ENCODE peak calls at places on chromosomes 3 and 15, in eight cellular contexts. One of them, this sample, is unnamed.

GRCh38 chr3:188875413-188875812 is 296.4 kb upstream of the TPRG1 start:
- DNase-seq in upper lobe of left lung: no peak
- DNase-seq in OCI-LY7: no peak
- DNase-seq in HL-60: no peak
- DNase-seq in CD8-positive, alpha-beta T cell: no peak
- DNase-seq in tibial nerve: no peak
- DNase-seq in breast epithelium: no peak
- DNase-seq in cardiac muscle cell: no peak
- DNase-seq in this sample: no peak

GRCh38 chr15:44286814-44287555 is 1.5 kb upstream of the GOLM2 start:
- DNase-seq in tibial nerve: no peak
- DNase-seq in upper lobe of left lung: no peak
- DNase-seq in breast epithelium: no peak
- DNase-seq in HL-60: no peak
- DNase-seq in CD8-positive, alpha-beta T cell: no peak
- DNase-seq in OCI-LY7: peak; percentile 20
- DNase-seq in cardiac muscle cell: peak; percentile 15
- DNase-seq in this sample: no peak

GRCh38 chr3:65448120-65448519 is 590.6 kb downstream of the MAGI1 start:
- DNase-seq in HL-60: no peak
- DNase-seq in tibial nerve: no peak
- DNase-seq in CD8-positive, alpha-beta T cell: no peak
- DNase-seq in upper lobe of left lung: no peak
- DNase-seq in OCI-LY7: no peak
- DNase-seq in cardiac muscle cell: no peak
- DNase-seq in breast epithelium: no peak
- DNase-seq in this sample: no peak

GRCh38 chr3:85360742-85361387 is 402.1 kb downstream of the CADM2 start:
- DNase-seq in OCI-LY7: peak; percentile 13
- DNase-seq in tibial nerve: peak; percentile 24
- DNase-seq in CD8-positive, alpha-beta T cell: no peak
- DNase-seq in HL-60: no peak
- DNase-seq in cardiac muscle cell: peak; percentile 11
- DNase-seq in breast epithelium: no peak
- DNase-seq in upper lobe of left lung: peak; percentile 26
- DNase-seq in this sample: peak; percentile 69

GRCh38 chr3:33887478-33887877 is 89.0 kb downstream of the PDCD6IP start:
- DNase-seq in tibial nerve: no peak
- DNase-seq in cardiac muscle cell: no peak
- DNase-seq in HL-60: no peak
- DNase-seq in upper lobe of left lung: no peak
- DNase-seq in OCI-LY7: no peak
- DNase-seq in breast epithelium: no peak
- DNase-seq in CD8-positive, alpha-beta T cell: no peak
- DNase-seq in this sample: no peak

GRCh38 chr15:64503640-64504039 is 43.3 kb downstream of the ZNF609 start:
- DNase-seq in tibial nerve: no peak
- DNase-seq in cardiac muscle cell: no peak
- DNase-seq in breast epithelium: no peak
- DNase-seq in OCI-LY7: peak; percentile 14
- DNase-seq in CD8-positive, alpha-beta T cell: no peak
- DNase-seq in upper lobe of left lung: no peak
- DNase-seq in HL-60: no peak
- DNase-seq in this sample: no peak

GRCh38 chr15:32941823-32942222 is 224.0 kb downstream of the GREM1 start:
- DNase-seq in cardiac muscle cell: no peak
- DNase-seq in breast epithelium: no peak
- DNase-seq in tibial nerve: no peak
- DNase-seq in CD8-positive, alpha-beta T cell: no peak
- DNase-seq in upper lobe of left lung: no peak
- DNase-seq in HL-60: no peak
- DNase-seq in OCI-LY7: no peak
- DNase-seq in this sample: no peak

GRCh38 chr3:140863481-140864084 is 78.1 kb upstream of the SLC25A36 start:
- DNase-seq in HL-60: no peak
- DNase-seq in OCI-LY7: peak; percentile 84
- DNase-seq in CD8-positive, alpha-beta T cell: peak; percentile 0
- DNase-seq in upper lobe of left lung: peak; percentile 39
- DNase-seq in cardiac muscle cell: peak; percentile 61
- DNase-seq in tibial nerve: peak; percentile 86
- DNase-seq in breast epithelium: no peak
- DNase-seq in this sample: peak; percentile 35

GRCh38 chr15:25939122-25939521 is 76.0 kb upstream of the ATP10A start:
- DNase-seq in breast epithelium: no peak
- DNase-seq in HL-60: no peak
- DNase-seq in CD8-positive, alpha-beta T cell: no peak
- DNase-seq in OCI-LY7: peak; percentile 92
- DNase-seq in tibial nerve: no peak
- DNase-seq in cardiac muscle cell: no peak
- DNase-seq in upper lobe of left lung: no peak
- DNase-seq in this sample: no peak

GRCh38 chr3:17994167-17994566 is 251.7 kb upstream of the TBC1D5 start:
- DNase-seq in cardiac muscle cell: no peak
- DNase-seq in OCI-LY7: no peak
- DNase-seq in upper lobe of left lung: no peak
- DNase-seq in HL-60: no peak
- DNase-seq in tibial nerve: no peak
- DNase-seq in breast epithelium: no peak
- DNase-seq in CD8-positive, alpha-beta T cell: no peak
- DNase-seq in this sample: no peak

GRCh38 chr3:17995769-17996168 is 253.3 kb upstream of the TBC1D5 start:
- DNase-seq in cardiac muscle cell: no peak
- DNase-seq in OCI-LY7: no peak
- DNase-seq in CD8-positive, alpha-beta T cell: no peak
- DNase-seq in breast epithelium: no peak
- DNase-seq in HL-60: no peak
- DNase-seq in tibial nerve: no peak
- DNase-seq in upper lobe of left lung: no peak
- DNase-seq in this sample: no peak
- TF ChIP-seq CTCF in cardiac muscle cell: no peak
- TF ChIP-seq CTCF in OCI-LY7: peak; percentile 42
- TF ChIP-seq CTCF in CD8-positive, alpha-beta T cell: no peak
- TF ChIP-seq CTCF in breast epithelium: no peak
- TF ChIP-seq CTCF in HL-60: no peak
- TF ChIP-seq CTCF in tibial nerve: no peak
- TF ChIP-seq CTCF in upper lobe of left lung: no peak
- TF ChIP-seq CTCF in this sample: no peak

GRCh38 chr3:43998374-43998840 is 243.3 kb upstream of the TOPAZ1 start:
- DNase-seq in CD8-positive, alpha-beta T cell: no peak
- DNase-seq in breast epithelium: no peak
- DNase-seq in HL-60: no peak
- DNase-seq in cardiac muscle cell: no peak
- DNase-seq in OCI-LY7: peak; percentile 44
- DNase-seq in upper lobe of left lung: no peak
- DNase-seq in tibial nerve: no peak
- DNase-seq in this sample: no peak
- H3K27ac ChIP-seq in CD8-positive, alpha-beta T cell: no peak overlapping the region
- H3K27ac ChIP-seq in breast epithelium: no peak overlapping the region
- H3K27ac ChIP-seq in HL-60: no peak overlapping the region
- H3K27ac ChIP-seq in cardiac muscle cell: no peak overlapping the region
- H3K27ac ChIP-seq in OCI-LY7: peak overlapping the region; percentile 14
- H3K27ac ChIP-seq in upper lobe of left lung: no peak overlapping the region
- H3K27ac ChIP-seq in tibial nerve: peak overlapping the region; percentile 77
- H3K27ac ChIP-seq in this sample: peak overlapping the region; percentile 64

GRCh38 chr15:38518084-38518483 is 46.5 kb downstream of the RASGRP1 start:
- DNase-seq in breast epithelium: no peak
- DNase-seq in cardiac muscle cell: no peak
- DNase-seq in upper lobe of left lung: no peak
- DNase-seq in tibial nerve: no peak
- DNase-seq in OCI-LY7: no peak
- DNase-seq in HL-60: no peak
- DNase-seq in CD8-positive, alpha-beta T cell: no peak
- DNase-seq in this sample: no peak

GRCh38 chr15:38520035-38520434 is 44.6 kb downstream of the RASGRP1 start:
- DNase-seq in CD8-positive, alpha-beta T cell: no peak
- DNase-seq in HL-60: no peak
- DNase-seq in upper lobe of left lung: no peak
- DNase-seq in tibial nerve: no peak
- DNase-seq in OCI-LY7: no peak
- DNase-seq in breast epithelium: no peak
- DNase-seq in cardiac muscle cell: no peak
- DNase-seq in this sample: no peak

GRCh38 chr15:38517312-38517711 is 47.3 kb downstream of the RASGRP1 start:
- DNase-seq in upper lobe of left lung: no peak
- DNase-seq in HL-60: no peak
- DNase-seq in cardiac muscle cell: peak; percentile 16
- DNase-seq in CD8-positive, alpha-beta T cell: no peak
- DNase-seq in tibial nerve: no peak
- DNase-seq in OCI-LY7: no peak
- DNase-seq in breast epithelium: no peak
- DNase-seq in this sample: no peak

GRCh38 chr15:38514601-38515000 is 50.0 kb downstream of the RASGRP1 start:
- DNase-seq in breast epithelium: no peak
- DNase-seq in cardiac muscle cell: no peak
- DNase-seq in tibial nerve: no peak
- DNase-seq in upper lobe of left lung: no peak
- DNase-seq in OCI-LY7: peak; percentile 72
- DNase-seq in HL-60: no peak
- DNase-seq in CD8-positive, alpha-beta T cell: no peak
- DNase-seq in this sample: no peak

DNA sequence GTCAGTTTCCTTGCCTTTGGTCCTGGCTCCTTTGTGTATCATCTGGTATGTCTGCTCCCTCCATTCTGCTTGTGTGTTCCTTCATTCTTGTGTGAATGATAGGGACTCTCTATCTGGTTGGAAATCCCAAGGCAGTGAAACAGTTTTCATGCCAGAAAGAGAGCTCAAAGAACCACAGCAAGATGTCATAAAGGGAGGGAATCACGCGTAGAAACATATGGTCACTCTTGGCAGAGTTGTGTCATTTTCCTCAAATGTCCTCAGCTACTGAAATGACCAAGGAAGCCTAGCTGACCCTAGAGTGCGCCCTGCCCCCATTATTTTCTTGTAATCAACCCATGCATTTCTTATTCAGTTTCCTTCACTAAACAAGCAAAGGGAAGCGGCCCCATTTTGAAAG is 48.0 kb downstream of the RASGRP1 start:
- DNase-seq in HL-60: no peak
- DNase-seq in OCI-LY7: no peak
- DNase-seq in CD8-positive, alpha-beta T cell: no peak
- DNase-seq in tibial nerve: no peak
- DNase-seq in upper lobe of left lung: no peak
- DNase-seq in cardiac muscle cell: no peak
- DNase-seq in breast epithelium: no peak
- DNase-seq in this sample: no peak
- TF ChIP-seq CTCF in HL-60: no peak
- TF ChIP-seq CTCF in OCI-LY7: no peak
- TF ChIP-seq CTCF in CD8-positive, alpha-beta T cell: no peak
- TF ChIP-seq CTCF in tibial nerve: no peak
- TF ChIP-seq CTCF in upper lobe of left lung: no peak
- TF ChIP-seq CTCF in cardiac muscle cell: no peak
- TF ChIP-seq CTCF in breast epithelium: no peak
- TF ChIP-seq CTCF in this sample: no peak

DNA sequence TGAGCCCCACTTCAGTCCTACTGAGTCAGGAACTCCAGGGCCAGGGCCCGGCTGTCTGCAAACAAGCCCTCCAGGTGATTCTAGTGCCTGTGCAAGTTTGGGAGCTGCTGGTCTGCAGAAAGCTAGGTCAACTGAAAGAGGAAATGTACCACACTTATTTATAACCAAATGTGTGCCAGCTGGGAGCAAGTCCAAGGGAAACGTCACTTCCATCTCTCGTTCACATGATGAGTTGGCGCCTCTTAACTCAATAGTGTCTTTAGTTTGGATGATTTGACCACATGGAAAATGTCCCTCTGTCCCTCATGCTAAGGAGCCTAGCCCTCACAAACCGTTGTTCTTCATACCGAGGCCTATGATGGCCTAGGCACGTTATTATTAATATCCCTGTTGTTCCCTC is 43.2 kb downstream of the GOLGA8S start:
- DNase-seq in tibial nerve: no peak
- DNase-seq in cardiac muscle cell: no peak
- DNase-seq in breast epithelium: no peak
- DNase-seq in upper lobe of left lung: no peak
- DNase-seq in CD8-positive, alpha-beta T cell: no peak
- DNase-seq in OCI-LY7: no peak
- DNase-seq in HL-60: no peak
- DNase-seq in this sample: no peak
- H3K27ac ChIP-seq in tibial nerve: no peak overlapping the region
- H3K27ac ChIP-seq in cardiac muscle cell: no peak overlapping the region
- H3K27ac ChIP-seq in breast epithelium: no peak overlapping the region
- H3K27ac ChIP-seq in upper lobe of left lung: no peak overlapping the region
- H3K27ac ChIP-seq in CD8-positive, alpha-beta T cell: no peak overlapping the region
- H3K27ac ChIP-seq in OCI-LY7: no peak overlapping the region
- H3K27ac ChIP-seq in HL-60: no peak overlapping the region
- H3K27ac ChIP-seq in this sample: no peak overlapping the region

GRCh38 chr3:30112904-30113484 is 493.4 kb upstream of the TGFBR2 start:
- DNase-seq in HL-60: peak; percentile 3
- DNase-seq in upper lobe of left lung: no peak
- DNase-seq in OCI-LY7: peak; percentile 45
- DNase-seq in tibial nerve: peak; percentile 8
- DNase-seq in cardiac muscle cell: peak; percentile 74
- DNase-seq in CD8-positive, alpha-beta T cell: no peak
- DNase-seq in breast epithelium: no peak
- DNase-seq in this sample: no peak
- TF ChIP-seq CTCF in HL-60: peak; percentile 1
- TF ChIP-seq CTCF in upper lobe of left lung: peak; percentile 28
- TF ChIP-seq CTCF in OCI-LY7: peak; percentile 80
- TF ChIP-seq CTCF in tibial nerve: peak; percentile 62
- TF ChIP-seq CTCF in cardiac muscle cell: peak; percentile 60
- TF ChIP-seq CTCF in CD8-positive, alpha-beta T cell: peak; percentile 78
- TF ChIP-seq CTCF in breast epithelium: peak; percentile 65
- TF ChIP-seq CTCF in this sample: peak; percentile 61

DNA sequence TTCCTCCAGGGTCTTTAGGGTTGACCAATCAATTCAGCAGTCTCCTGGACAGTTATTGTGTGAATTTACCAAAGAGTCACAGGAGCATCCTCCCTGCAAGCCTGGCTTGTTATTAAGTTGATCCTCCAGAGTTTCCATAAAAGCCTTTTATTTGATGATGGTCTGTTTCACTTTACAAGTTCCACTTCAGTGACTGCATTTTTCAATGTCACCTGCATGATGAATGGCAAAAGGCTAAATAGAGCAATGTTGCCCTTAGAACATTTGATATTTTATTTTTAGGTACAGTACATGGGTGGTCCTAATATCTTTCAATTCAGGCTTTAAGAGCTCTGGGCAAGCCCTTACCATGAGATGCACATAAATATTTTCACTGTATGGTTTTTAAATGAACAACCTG is 22.7 kb downstream of the GUCA1C start:
- DNase-seq in HL-60: no peak
- DNase-seq in cardiac muscle cell: no peak
- DNase-seq in OCI-LY7: no peak
- DNase-seq in upper lobe of left lung: no peak
- DNase-seq in CD8-positive, alpha-beta T cell: no peak
- DNase-seq in breast epithelium: no peak
- DNase-seq in tibial nerve: no peak
- DNase-seq in this sample: no peak
- H3K27ac ChIP-seq in HL-60: no peak overlapping the region
- H3K27ac ChIP-seq in cardiac muscle cell: no peak overlapping the region
- H3K27ac ChIP-seq in OCI-LY7: no peak overlapping the region
- H3K27ac ChIP-seq in upper lobe of left lung: no peak overlapping the region
- H3K27ac ChIP-seq in CD8-positive, alpha-beta T cell: no peak overlapping the region
- H3K27ac ChIP-seq in breast epithelium: no peak overlapping the region
- H3K27ac ChIP-seq in tibial nerve: no peak overlapping the region
- H3K27ac ChIP-seq in this sample: no peak overlapping the region

DNA sequence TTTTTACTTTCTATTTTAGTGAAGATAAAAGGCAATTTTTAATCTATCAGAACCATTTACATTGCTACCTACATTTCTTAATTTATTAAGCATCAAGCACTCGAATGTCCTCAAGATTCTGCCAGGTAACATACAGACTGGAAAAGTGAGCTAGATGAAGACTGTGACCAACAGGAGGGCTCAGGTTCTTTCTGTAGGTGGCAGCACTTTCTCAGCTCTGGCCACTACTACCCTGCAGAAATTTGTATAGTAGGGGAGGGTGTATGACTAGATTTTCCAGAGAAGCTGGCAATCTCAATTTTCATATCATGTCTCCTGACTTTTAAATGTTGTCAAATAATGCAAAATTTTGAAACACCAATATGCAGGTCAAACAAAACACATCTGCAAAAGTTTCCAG is 165.0 kb upstream of the SUCLG2 start:
- DNase-seq in breast epithelium: no peak
- DNase-seq in HL-60: no peak
- DNase-seq in cardiac muscle cell: no peak
- DNase-seq in tibial nerve: no peak
- DNase-seq in CD8-positive, alpha-beta T cell: no peak
- DNase-seq in upper lobe of left lung: no peak
- DNase-seq in OCI-LY7: peak; percentile 67
- DNase-seq in this sample: no peak
- TF ChIP-seq CTCF in breast epithelium: no peak
- TF ChIP-seq CTCF in HL-60: no peak
- TF ChIP-seq CTCF in cardiac muscle cell: no peak
- TF ChIP-seq CTCF in tibial nerve: no peak
- TF ChIP-seq CTCF in CD8-positive, alpha-beta T cell: no peak
- TF ChIP-seq CTCF in upper lobe of left lung: no peak
- TF ChIP-seq CTCF in OCI-LY7: peak; percentile 91
- TF ChIP-seq CTCF in this sample: peak; percentile 35

This sample was measured in dorsolateral prefrontal cortex.